ENCODE peak calls at places on chromosomes 11 and 22, in eight cellular contexts. Q is anterior cingulate cortex; A is activated naive CD4-positive, alpha-beta T cell treated with anti-CD3 and anti-CD28 coated beads for 36 hours; D is cerebellum; P is MM.1S; B is iPS-NIHi11; K is NCI-H2081 treated with DMSO at 0.1 percent for 48 hours; M is CD8-positive, alpha-beta T cell. H is an unnamed sample.

GRCh38 chr11:36161572-36161971 is 127.7 kb downstream of the COMMD9 start:
- DNase-seq in K (no peak), B (no peak), D (no peak), M (no peak), Q (no peak), P (no peak), A (no peak), H (no peak)

GRCh38 chr11:134949716-134950115 is 537.7 kb upstream of the B3GAT1 start:
- DNase-seq in D (no peak), K (no peak), Q (no peak), P (no peak), A (no peak), B (no peak), M (no peak), H (no peak)

GRCh38 chr11:22244986-22245592 is 52.2 kb downstream of the ANO5 start:
- DNase-seq in A (peak; percentile 22), M (peak; percentile 17), B (peak; percentile 60), K (no peak), Q (no peak), D (peak; percentile 1), P (peak; percentile 48), H (no peak)

GRCh38 chr11:117612111-117612510 is 184.9 kb downstream of the DSCAML1 start:
- DNase-seq in D (no peak), K (no peak), B (no peak), M (no peak), P (no peak), A (no peak), Q (no peak), H (no peak)

GRCh38 chr22:43998865-43999264 is 25.2 kb upstream of the PARVB start:
- DNase-seq in M (no peak), A (no peak), Q (no peak), B (no peak), P (no peak), D (no peak), K (no peak), H (no peak)

GRCh38 chr11:27514558-27514957 is 8.0 kb upstream of the LIN7C start:
- DNase-seq in A (no peak), M (no peak), D (peak; percentile 53), B (no peak), K (no peak), P (no peak), Q (peak; percentile 2), H (no peak)

GRCh38 chr11:69122337-69122641 is 33.4 kb upstream of the SMIM38 start:
- DNase-seq in P (no peak), Q (no peak), A (no peak), D (no peak), K (no peak), M (no peak), B (no peak), H (no peak)

GRCh38 chr22:42717197-42717967 is 3.3 kb downstream of the A4GALT start:
- DNase-seq in P (peak; percentile 24), A (no peak), Q (no peak), K (no peak), D (no peak), M (no peak), B (peak; percentile 59), H (peak; percentile 18)

GRCh38 chr11:102676086-102676485 is 29.5 kb downstream of the MMP27 start:
- DNase-seq in M (no peak), Q (no peak), B (no peak), A (no peak), D (no peak), K (no peak), P (no peak), H (no peak)

GRCh38 chr11:67370351-67371076 is 2.9 kb downstream of the CLCF1 start:
- DNase-seq in M (no peak), A (no peak), B (no peak), Q (no peak), P (no peak), K (no peak), D (no peak), H (no peak)

GRCh38 chr11:113664981-113665710 is 41.0 kb downstream of the TMPRSS5 start:
- DNase-seq in K (no peak), Q (no peak), D (no peak), A (no peak), M (no peak), P (no peak), B (no peak), H (no peak)

GRCh38 chr11:11149671-11150459 is 203.2 kb downstream of the CSNK2A3 start:
- DNase-seq in P (peak; percentile 94), A (peak; percentile 50), Q (no peak), M (peak; percentile 87), K (no peak), D (no peak), B (no peak), H (no peak)

GRCh38 chr11:83070878-83071640 is 638 bp downstream of the RAB30 start:
- DNase-seq in B (peak; percentile 45), K (no peak), Q (peak; percentile 68), M (peak; percentile 27), A (no peak), P (no peak), D (peak; percentile 53), H (no peak)

GRCh38 chr11:57428643-57429042 is 1.7 kb upstream of the SLC43A3 start:
- DNase-seq in B (no peak), D (no peak), K (no peak), A (no peak), M (no peak), P (no peak), Q (no peak), H (no peak)

GRCh38 chr11:1892116-1892515 is 421 bp upstream of the PRR33 start:
- DNase-seq in D (no peak), P (no peak), M (no peak), B (no peak), Q (no peak), A (no peak), K (no peak), H (no peak)

GRCh38 chr22:37201066-37201820 is 11.0 kb downstream of the SSTR3 start:
- DNase-seq in Q (no peak), A (no peak), B (no peak), P (no peak), M (peak; percentile 5), K (no peak), D (no peak), H (no peak)

GRCh38 chr11:45048870-45049825 is 97.3 kb upstream of the PRDM11 start:
- DNase-seq in M (no peak), D (peak; percentile 74), K (no peak), P (no peak), A (no peak), Q (no peak), B (no peak), H (no peak)

GRCh38 chr11:76391039-76391438 is 9.9 kb downstream of the GVQW3 start:
- DNase-seq in K (peak; percentile 56), P (no peak), A (no peak), B (no peak), D (peak; percentile 57), Q (no peak), M (no peak), H (no peak)

GRCh38 chr11:128709402-128709801 is 15.5 kb downstream of the FLI1 start:
- DNase-seq in D (no peak), P (no peak), B (no peak), M (no peak), A (no peak), K (no peak), Q (no peak), H (no peak)

GRCh38 chr22:50014655-50015401 is 2.3 kb upstream of the IL17REL start:
- DNase-seq in P (no peak), Q (no peak), D (no peak), K (no peak), A (no peak), B (peak; percentile 63), M (peak; percentile 24), H (no peak)

GRCh38 chr11:35717043-35717442 is 54.5 kb downstream of the TRIM44 start:
- DNase-seq in D (no peak), M (no peak), Q (no peak), P (no peak), A (no peak), B (peak; percentile 22), K (no peak), H (no peak)

GRCh38 chr11:4626207-4627105 is 10.8 kb upstream of the OR51D1 start:
- DNase-seq in A (peak; percentile 81), P (peak; percentile 82), Q (no peak), M (peak; percentile 41), K (peak; percentile 48), B (peak; percentile 50), D (peak; percentile 37), H (peak; percentile 59)

GRCh38 chr22:37514526-37515051 is 4.6 kb downstream of the CARD10 start:
- DNase-seq in A (no peak), M (no peak), B (no peak), D (no peak), Q (no peak), P (no peak), K (no peak), H (no peak)

H was measured in DMS79.